ENCODE peak calls at places on chromosomes 11 and 22, in seven cellular contexts. H is left ventricle myocardium inferior, Z is Panc1, E is bronchial epithelial cell, S is upper lobe of right lung, N is mammary epithelial cell, T is fibroblast of pulmonary artery. Y is an unnamed sample.
A peak's percentile ranks its signal among the peaks of the same experiment; 100 is the strongest.

GRCh38 chr11:57639321-57640067 is 10.2 kb downstream of the YPEL4 start:
- DNase-seq in N (no peak), T (peak; percentile 80), E (no peak), Z (no peak), H (no peak), S (no peak), Y (no peak)

GRCh38 chr11:20049231-20049630 is 111.0 kb downstream of the DBX1 start:
- DNase-seq in T (peak; percentile 17), Z (no peak), E (no peak), S (no peak), H (no peak), N (no peak), Y (no peak)

GRCh38 chr11:14620027-14620511 is 23.5 kb upstream of the PDE3B start:
- DNase-seq in S (no peak), Z (no peak), H (no peak), E (no peak), N (no peak), T (peak; percentile 13), Y (no peak)

GRCh38 chr11:115521874-115522273 is 17.7 kb upstream of the CADM1 start:
- DNase-seq in H (no peak), N (no peak), S (no peak), E (no peak), Z (no peak), T (no peak), Y (no peak)

GRCh38 chr11:11230802-11231562 is 122.1 kb downstream of the CSNK2A3 start:
- DNase-seq in S (no peak), Z (no peak), T (no peak), H (no peak), E (no peak), N (no peak), Y (no peak)

GRCh38 chr22:44107341-44107740 is 73.4 kb upstream of the PARVG start:
- DNase-seq in T (no peak), Z (no peak), N (no peak), S (peak; percentile 7), E (no peak), H (no peak), Y (no peak)

GRCh38 chr11:12769834-12770345 is 95.7 kb downstream of the TEAD1 start:
- DNase-seq in S (no peak), E (peak; percentile 92), H (no peak), Z (no peak), T (peak; percentile 88), N (peak; percentile 81), Y (peak; percentile 86)

GRCh38 chr11:32987851-32988250 is 27.8 kb upstream of the DEPDC7 start:
- DNase-seq in E (no peak), Z (no peak), T (no peak), H (no peak), N (no peak), S (no peak), Y (no peak)

GRCh38 chr11:45028921-45029680 is 78.4 kb upstream of the TP53I11 start:
- DNase-seq in S (no peak), Z (no peak), N (no peak), T (no peak), E (no peak), H (peak; percentile 44), Y (no peak)

GRCh38 chr11:119029069-119029339 is 1.7 kb downstream of the SLC37A4 start:
- DNase-seq in T (no peak), E (no peak), N (no peak), S (no peak), Z (no peak), H (no peak), Y (no peak)

GRCh38 chr11:134101292-134101691 is 32.4 kb downstream of the JAM3 start:
- DNase-seq in N (no peak), S (no peak), Z (no peak), H (no peak), T (peak; percentile 44), E (no peak), Y (no peak)

GRCh38 chr22:45218974-45219373 is 21.7 kb downstream of the KIAA0930 start:
- DNase-seq in Z (no peak), S (no peak), E (no peak), H (no peak), T (no peak), N (no peak), Y (no peak)

GRCh38 chr11:101862410-101863233 is 52.2 kb upstream of the CEP126 start:
- DNase-seq in H (no peak), E (peak; percentile 49), Z (no peak), T (peak; percentile 81), N (peak; percentile 37), S (no peak), Y (peak; percentile 68)

GRCh38 chr11:79244175-79244804 is 196.5 kb downstream of the TENM4 start:
- DNase-seq in S (no peak), E (peak; percentile 97), T (peak; percentile 94), Z (no peak), H (no peak), N (peak; percentile 94), Y (peak; percentile 84)

GRCh38 chr22:17774206-17774927 is at the start of gene BID:
- DNase-seq in H (peak; percentile 68), T (no peak), Z (no peak), E (no peak), S (peak; percentile 86), N (no peak), Y (peak; percentile 23)

GRCh38 chr11:119933164-119933563 is 204.2 kb upstream of the NECTIN1 start:
- DNase-seq in S (peak; percentile 10), Z (no peak), T (no peak), E (no peak), N (no peak), H (no peak), Y (no peak)

GRCh38 chr11:110728476-110728875 is 16.2 kb upstream of the ARHGAP20 start:
- DNase-seq in N (no peak), E (peak; percentile 17), S (no peak), T (no peak), Z (no peak), H (no peak), Y (no peak)

GRCh38 chr11:100970273-100971164 is 159.1 kb downstream of the PGR start:
- DNase-seq in E (no peak), Z (no peak), T (peak; percentile 40), H (no peak), N (no peak), S (no peak), Y (no peak)

GRCh38 chr11:58586998-58587397 is 8.1 kb downstream of the ZFP91 start:
- DNase-seq in Z (no peak), N (no peak), S (no peak), H (no peak), T (no peak), E (no peak), Y (no peak)

GRCh38 chr11:2796508-2797180 is 88.9 kb downstream of the CDKN1C start:
- DNase-seq in T (no peak), N (no peak), H (peak; percentile 8), S (peak; percentile 46), E (no peak), Z (no peak), Y (no peak)

GRCh38 chr11:61947486-61948210 is 2.5 kb upstream of the BEST1 start:
- DNase-seq in E (peak; percentile 62), N (peak; percentile 59), T (peak; percentile 96), Z (no peak), S (peak; percentile 82), H (peak; percentile 85), Y (peak; percentile 89)

GRCh38 chr11:62391642-62392425 is 27.0 kb upstream of the SCGB1A1 start:
- DNase-seq in E (no peak), N (no peak), S (peak; percentile 18), Z (no peak), T (no peak), H (no peak), Y (no peak)

GRCh38 chr11:65785329-65786007 is 1.4 kb upstream of the OVOL1 start:
- DNase-seq in E (no peak), T (no peak), H (no peak), Z (no peak), S (no peak), N (no peak), Y (no peak)

GRCh38 chr11:112523917-112524316 is 263.3 kb upstream of the PLET1 start:
- DNase-seq in E (no peak), Z (no peak), H (no peak), T (no peak), N (no peak), S (no peak), Y (no peak)

GRCh38 chr22:47168900-47169800 is 406.7 kb downstream of the TBC1D22A start:
- DNase-seq in Z (no peak), T (peak; percentile 17), S (peak; percentile 54), N (no peak), H (no peak), E (no peak), Y (no peak)
- TF ChIP-seq CTCF in Z (no peak), T (peak; percentile 38), S (peak; percentile 9), N (no peak), H (peak; percentile 46), E (peak; percentile 11), Y (peak; percentile 18)

GRCh38 chr11:35079581-35079980 is 59.4 kb upstream of the CD44 start:
- DNase-seq in E (no peak), T (no peak), N (no peak), H (no peak), S (no peak), Z (no peak), Y (no peak)

GRCh38 chr11:35076201-35077100 is 62.5 kb upstream of the CD44 start:
- DNase-seq in S (no peak), E (no peak), Z (no peak), T (no peak), N (no peak), H (no peak), Y (no peak)

GRCh38 chr11:35082322-35083180 is 56.4 kb upstream of the CD44 start:
- DNase-seq in T (peak; percentile 73), N (peak; percentile 86), E (peak; percentile 83), H (peak; percentile 45), S (peak; percentile 88), Z (peak; percentile 24), Y (peak; percentile 86)

GRCh38 chr11:35073691-35074382 is 65.1 kb upstream of the CD44 start:
- DNase-seq in S (no peak), H (no peak), N (peak; percentile 50), Z (no peak), E (peak; percentile 68), T (peak; percentile 43), Y (no peak)

GRCh38 chr11:35077709-35078695 is 61.0 kb upstream of the CD44 start:
- DNase-seq in Z (peak; percentile 71), T (peak; percentile 44), H (no peak), N (peak; percentile 92), E (peak; percentile 96), S (no peak), Y (peak; percentile 56)
- TF ChIP-seq CTCF in Z (no peak), T (no peak), H (no peak), N (no peak), E (no peak), S (no peak), Y (no peak)

GRCh38 chr22:32413715-32414114 is 1.7 kb upstream of the RTCB start:
- DNase-seq in S (no peak), N (peak; percentile 12), E (peak; percentile 40), T (peak; percentile 45), H (no peak), Z (no peak), Y (peak; percentile 23)
- TF ChIP-seq CTCF in S (peak; percentile 29), N (peak; percentile 61), E (peak; percentile 48), T (peak; percentile 51), H (peak; percentile 11), Z (peak; percentile 55), Y (no peak)

DNA sequence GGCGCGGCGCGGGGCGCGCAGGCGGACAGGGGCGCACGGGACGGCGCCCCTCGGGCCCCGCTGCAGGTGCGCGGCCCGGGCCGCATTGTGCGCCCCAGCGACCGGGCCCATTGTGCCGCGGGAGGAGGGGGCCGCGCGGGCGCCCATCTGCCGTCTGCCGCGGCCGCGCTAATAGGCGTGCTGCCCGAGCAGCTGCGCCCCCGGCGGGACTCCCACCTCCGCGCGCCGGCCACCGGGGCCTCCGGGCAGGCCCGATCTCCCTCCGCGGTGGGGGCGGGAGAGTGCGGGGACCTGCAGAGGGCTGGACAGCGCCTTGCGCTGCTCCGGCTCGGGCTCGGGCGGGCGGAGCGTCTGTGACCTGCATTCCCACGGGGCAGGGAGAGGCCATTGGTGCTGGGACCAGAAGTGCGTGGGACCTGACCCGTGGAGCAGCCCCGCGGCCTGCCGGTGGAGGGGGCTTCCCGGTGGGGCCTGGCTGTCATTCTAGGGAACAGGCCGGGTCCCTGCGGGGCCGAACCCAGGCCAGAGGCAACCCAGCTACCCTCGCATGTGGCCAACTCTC is 950 bp downstream of the BRSK2 start:
- DNase-seq in Z (no peak), S (no peak), E (no peak), T (no peak), N (no peak), H (peak; percentile 57), Y (no peak)
- TF ChIP-seq CTCF in Z (no peak), S (no peak), E (no peak), T (no peak), N (no peak), H (no peak), Y (no peak)